ENCODE peak calls at places on chromosome 19, in seven cellular contexts. M is transverse colon, L is prostate gland, S is thyroid gland, R is tibial nerve, H is IMR-90, T is testis. F is an unnamed sample.
A peak's percentile ranks its signal among the peaks of the same experiment; 100 is the strongest.

GRCh38 chr19:6667114-6667627 is 2.8 kb downstream of the TNFSF14 start:
- DNase-seq in T (no peak), S (no peak), H (no peak), L (no peak), R (no peak), M (no peak), F (no peak)

GRCh38 chr19:15072930-15073647 is 8.9 kb upstream of the OR1I1 start:
- DNase-seq in S (no peak), L (peak; percentile 40), T (no peak), H (no peak), R (no peak), M (no peak), F (no peak)

GRCh38 chr19:31308781-31309180 is 40.5 kb downstream of the TSHZ3 start:
- DNase-seq in R (no peak), L (no peak), T (no peak), S (no peak), H (no peak), M (no peak), F (no peak)

GRCh38 chr19:30695171-30695875 is 323.1 kb downstream of the ZNF536 start:
- DNase-seq in M (no peak), S (no peak), H (no peak), L (no peak), R (no peak), T (no peak), F (peak; percentile 11)

GRCh38 chr19:28884786-28885476 is 328.0 kb downstream of the UQCRFS1 start:
- DNase-seq in R (no peak), L (no peak), H (no peak), M (no peak), T (no peak), S (no peak), F (no peak)

GRCh38 chr19:50629194-50629593 is 10.5 kb downstream of the SYT3 start:
- DNase-seq in H (no peak), L (no peak), R (no peak), M (no peak), T (no peak), S (no peak), F (no peak)

GRCh38 chr19:34135401-34135800 is 36.9 kb upstream of the LSM14A start:
- DNase-seq in L (no peak), T (no peak), M (no peak), H (no peak), S (no peak), R (no peak), F (no peak)

GRCh38 chr19:33894787-33895186 is 98.1 kb downstream of the KCTD15 start:
- DNase-seq in H (no peak), T (no peak), S (no peak), R (no peak), M (no peak), L (no peak), F (no peak)

GRCh38 chr19:8738377-8738776 is 16.9 kb downstream of the OR2Z1 start:
- DNase-seq in M (no peak), T (no peak), R (no peak), L (no peak), H (no peak), S (no peak), F (no peak)

GRCh38 chr19:29548483-29549085 is 22.8 kb downstream of the VSTM2B start:
- DNase-seq in S (no peak), T (no peak), L (no peak), R (no peak), H (no peak), M (no peak), F (no peak)

GRCh38 chr19:17743874-17744273 is 7.4 kb upstream of the FCHO1 start:
- DNase-seq in R (no peak), H (peak; percentile 63), S (no peak), M (no peak), L (no peak), T (no peak), F (peak; percentile 48)

GRCh38 chr19:16702123-16702522 is 17.5 kb upstream of the NWD1 start:
- DNase-seq in S (no peak), M (no peak), H (peak; percentile 66), T (peak; percentile 66), L (no peak), R (peak; percentile 43), F (no peak)

GRCh38 chr19:11479470-11480080 is 1.3 kb downstream of the ELAVL3 start:
- DNase-seq in H (no peak), S (no peak), R (no peak), M (peak; percentile 26), L (no peak), T (peak; percentile 73), F (peak; percentile 65)

GRCh38 chr19:9721861-9722260 is 46.7 kb downstream of the ZNF846 start:
- DNase-seq in L (no peak), S (no peak), T (no peak), M (no peak), R (no peak), H (no peak), F (no peak)

GRCh38 chr19:16175954-16176353 is 2.6 kb upstream of the CIB3 start:
- DNase-seq in H (no peak), R (no peak), T (no peak), M (no peak), L (no peak), S (no peak), F (no peak)

GRCh38 chr19:13960863-13961784 is 8.8 kb downstream of the DCAF15 start:
- DNase-seq in S (no peak), L (no peak), M (no peak), H (no peak), R (no peak), T (no peak), F (no peak)

GRCh38 chr19:13958043-13958442 is 5.7 kb downstream of the DCAF15 start:
- DNase-seq in R (no peak), H (no peak), L (no peak), S (no peak), T (peak; percentile 27), M (no peak), F (peak; percentile 45)

GRCh38 chr19:13961826-13962737 is 9.8 kb downstream of the DCAF15 start:
- DNase-seq in M (no peak), T (peak; percentile 54), S (no peak), R (no peak), L (no peak), H (peak; percentile 13), F (no peak)

GRCh38 chr19:13959141-13959961 is 7.0 kb downstream of the DCAF15 start:
- DNase-seq in M (no peak), H (no peak), L (no peak), R (no peak), T (no peak), S (no peak), F (no peak)

GRCh38 chr19:13959962-13960862 is 7.9 kb downstream of the DCAF15 start:
- DNase-seq in T (no peak), L (no peak), H (no peak), R (no peak), M (no peak), S (no peak), F (peak; percentile 21)
- TF ChIP-seq POLR2A in T (no peak), L (no peak), H (no peak), R (no peak), M (no peak), S (no peak), F (no peak)

GRCh38 chr19:2048959-2049740 is 1.9 kb downstream of the MKNK2 start:
- DNase-seq in M (no peak), H (no peak), T (peak; percentile 72), L (no peak), S (peak; percentile 92), R (no peak), F (peak; percentile 64)

GRCh38 chr19:2049741-2050348 is 1.2 kb downstream of the MKNK2 start:
- DNase-seq in R (peak; percentile 80), L (peak; percentile 89), T (peak; percentile 67), M (peak; percentile 90), S (peak; percentile 97), H (peak; percentile 61), F (peak; percentile 74)

GRCh38 chr19:2051771-2052704 is 994 bp upstream of the MKNK2 start:
- DNase-seq in H (no peak), L (peak; percentile 84), T (no peak), M (peak; percentile 73), S (peak; percentile 38), R (no peak), F (no peak)

GRCh38 chr19:2050991-2051770 is at the start of gene MKNK2:
- DNase-seq in R (peak; percentile 89), H (peak; percentile 79), T (peak; percentile 95), S (peak; percentile 88), L (peak; percentile 92), M (peak; percentile 94), F (peak; percentile 97)

DNA sequence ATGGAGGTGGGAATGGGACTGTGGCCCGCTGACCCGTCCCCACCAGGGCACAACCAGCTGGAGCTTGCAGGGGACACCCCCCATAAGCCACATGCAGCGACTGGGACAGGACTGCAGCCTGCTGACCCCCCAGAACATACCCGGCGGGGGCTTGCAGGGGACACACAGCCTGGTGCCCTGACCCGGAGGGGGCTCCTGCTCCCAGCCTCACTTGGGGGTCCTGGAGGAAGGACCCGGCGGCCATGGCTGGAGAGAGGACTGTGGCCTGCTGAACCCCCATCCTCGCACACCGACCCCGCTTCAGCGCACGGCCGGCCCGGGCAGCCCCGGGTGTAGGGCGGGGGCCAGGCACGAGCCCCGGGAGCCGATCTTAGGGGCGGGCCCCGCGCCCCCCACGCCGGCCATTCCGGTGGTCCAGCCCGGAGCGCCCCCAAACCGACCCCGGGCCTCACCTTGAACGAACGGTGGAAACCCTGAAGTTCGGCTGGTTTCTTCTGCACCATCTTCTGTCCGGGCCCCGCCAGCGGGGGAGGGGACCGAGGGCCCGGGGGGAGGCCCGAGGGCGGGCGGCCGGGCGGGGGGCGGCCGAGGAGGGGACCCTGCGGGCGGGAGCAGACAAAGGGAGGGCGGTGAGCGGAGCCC is 574 bp downstream of the MKNK2 start:
- DNase-seq in L (no peak), R (no peak), H (no peak), T (no peak), M (no peak), S (peak; percentile 30), F (peak; percentile 76)
- TF ChIP-seq POLR2A in L (no peak), R (no peak), H (no peak), T (no peak), M (no peak), S (no peak), F (no peak)

GRCh38 chr19:2815923-2816322 is 3.7 kb upstream of the ZNF554 start:
- DNase-seq in L (no peak), M (no peak), H (no peak), T (no peak), S (no peak), R (no peak), F (no peak)

GRCh38 chr19:2822846-2823245 is 3.2 kb downstream of the ZNF554 start:
- DNase-seq in T (no peak), L (no peak), M (no peak), R (no peak), S (no peak), H (no peak), F (no peak)

GRCh38 chr19:2820112-2820702 is 539 bp downstream of the ZNF554 start:
- DNase-seq in S (peak; percentile 19), T (no peak), H (no peak), M (peak; percentile 27), L (no peak), R (no peak), F (peak; percentile 49)

GRCh38 chr19:2816641-2817040 is 3.0 kb upstream of the ZNF554 start:
- DNase-seq in H (no peak), R (no peak), T (no peak), M (no peak), S (no peak), L (no peak), F (no peak)

GRCh38 chr19:2819540-2820111 is at the start of gene ZNF554:
- DNase-seq in H (peak; percentile 94), R (peak; percentile 95), S (peak; percentile 98), M (peak; percentile 98), T (peak; percentile 98), L (peak; percentile 94), F (peak; percentile 97)
- TF ChIP-seq POLR2A in H (no peak), R (no peak), S (no peak), M (no peak), T (no peak), L (peak; percentile 38), F (peak; percentile 22)

GRCh38 chr19:52722062-52723005 is 12.5 kb downstream of the ZNF611 start:
- DNase-seq in L (no peak), T (no peak), S (no peak), R (no peak), H (peak; percentile 93), M (no peak), F (no peak)
- TF ChIP-seq POLR2A in L (no peak), T (no peak), S (no peak), R (no peak), H (no peak), M (no peak), F (no peak)

F was measured in erythroblast.